ENCODE peak calls at places on chromosomes 12 and 14, in four cellular contexts. P, T, F and D are unnamed samples. For H3K4me1, the result is how much of the 10 kb centered on the place peaks cover.

GRCh38 chr12:121214855-121215745 is 5.2 kb downstream of the P2RX4 start:
- DNase-seq in T (peak), F (no peak), P (peak), D (no peak)

GRCh38 chr12:11652351-11653040 is 3.0 kb downstream of the ETV6 start:
- DNase-seq in P (peak), T (peak), F (no peak), D (no peak)

GRCh38 chr12:120350576-120351350 is 18.2 kb downstream of the MSI1 start:
- DNase-seq in F (no peak), P (no peak), T (no peak), D (no peak)

GRCh38 chr12:28800129-28800528 is 348.9 kb upstream of the FAR2 start:
- DNase-seq in P (no peak), T (no peak), F (no peak), D (no peak)

GRCh38 chr14:89137514-89138163 is 279.4 kb downstream of the FOXN3 start:
- DNase-seq in F (no peak), P (peak), T (peak), D (no peak)

GRCh38 chr14:75487155-75487671 is 35.1 kb upstream of the BATF start:
- DNase-seq in P (no peak), T (peak), F (no peak), D (peak)

GRCh38 chr12:26001530-26001929 is 43.0 kb downstream of the RASSF8 start:
- DNase-seq in P (no peak), F (no peak), T (peak), D (no peak)

GRCh38 chr14:73745571-73746539 is 31.7 kb upstream of the PNMA1 start:
- DNase-seq in F (no peak), P (no peak), T (no peak), D (no peak)

GRCh38 chr14:63862163-63862562 is 9.4 kb downstream of the SYNE2 start:
- DNase-seq in F (no peak), P (no peak), T (no peak), D (no peak)

GRCh38 chr14:55000381-55000780 is 26.5 kb downstream of the WDHD1 start:
- DNase-seq in T (no peak), P (no peak), F (no peak), D (no peak)

GRCh38 chr12:103994235-103994634 is 28.6 kb downstream of the TDG start:
- DNase-seq in T (no peak), F (no peak), P (no peak), D (no peak)

GRCh38 chr14:38255673-38256357 is at the start of gene CLEC14A:
- DNase-seq in T (no peak), F (no peak), P (no peak), D (peak)

GRCh38 chr14:63896278-63896720 is 43.5 kb downstream of the SYNE2 start:
- DNase-seq in T (peak), P (peak), F (no peak), D (no peak)

GRCh38 chr12:52351196-52352059 is 15.9 kb downstream of the KRT85 start:
- DNase-seq in F (peak), T (no peak), P (no peak), D (no peak)

GRCh38 chr12:111597731-111598636 is 1.1 kb downstream of the ATXN2 start:
- DNase-seq in T (peak), F (peak), P (peak), D (peak)

GRCh38 chr12:88472775-88473174 is 107.5 kb downstream of the KITLG start:
- DNase-seq in P (no peak), F (no peak), T (peak), D (no peak)

GRCh38 chr14:89425931-89426330 is 8.9 kb upstream of the FOXN3 start:
- DNase-seq in P (no peak), F (no peak), T (peak), D (no peak)

GRCh38 chr12:64810831-64811230 is 13.6 kb upstream of the TBC1D30 start:
- DNase-seq in P (no peak), T (peak), F (no peak), D (no peak)

GRCh38 chr12:119998471-119999245 is 9.6 kb downstream of the BICDL1 start:
- DNase-seq in P (no peak), F (no peak), T (no peak), D (no peak)

GRCh38 chr14:91354221-91354916 is 63.3 kb downstream of the CCDC88C start:
- DNase-seq in T (no peak), P (no peak), F (no peak), D (no peak)

GRCh38 chr14:74402264-74403251 is 23.5 kb downstream of the SYNDIG1L start:
- DNase-seq in F (no peak), T (no peak), P (no peak), D (no peak)

GRCh38 chr12:6684609-6685008 is 4.6 kb downstream of the ZNF384 start:
- DNase-seq in P (no peak), T (peak), F (peak), D (peak)

GRCh38 chr12:107439101-107439738 is 246.4 kb upstream of the PWP1 start:
- DNase-seq in P (no peak), F (no peak), T (no peak), D (no peak)

GRCh38 chr12:12032260-12032761 is 38.4 kb upstream of the BCL2L14 start:
- DNase-seq in F (no peak), P (no peak), T (no peak), D (no peak)

GRCh38 chr12:47903151-47903611 is 1.6 kb downstream of the VDR start:
- DNase-seq in P (no peak), T (peak), F (no peak), D (no peak)

GRCh38 chr12:91529829-91530228 is 347.2 kb upstream of the DCN start:
- DNase-seq in T (peak), F (no peak), P (no peak), D (no peak)

GRCh38 chr12:66352197-66352596 is 49.9 kb downstream of the HELB start:
- DNase-seq in F (no peak), P (no peak), T (peak), D (no peak)

GRCh38 chr14:104370256-104370870 is 209.2 kb upstream of the C14orf180 start:
- DNase-seq in T (peak), F (no peak), P (no peak), D (peak)

GRCh38 chr12:99390707-99391106 is 256.8 kb upstream of the GARIN6 start:
- DNase-seq in T (peak), P (no peak), F (no peak), D (no peak)

GRCh38 chr12:125114365-125115141 is 49.3 kb downstream of the AACS start:
- DNase-seq in F (no peak), T (no peak), P (no peak), D (no peak)

GRCh38 chr12:3712209-3712992 is 40.5 kb downstream of the CRACR2A start:
- DNase-seq in F (no peak), T (no peak), P (no peak), D (no peak)

GRCh38 chr12:58647495-58647894 is 272.8 kb downstream of the LRIG3 start:
- DNase-seq in P (no peak), T (no peak), F (no peak), D (no peak)

GRCh38 chr14:22870811-22871199 is 735 bp upstream of the LRP10 start:
- DNase-seq in T (no peak), P (no peak), F (no peak), D (no peak)

GRCh38 chr14:22875003-22875747 is 3.6 kb downstream of the LRP10 start:
- DNase-seq in T (no peak), P (no peak), F (no peak), D (no peak)

GRCh38 chr14:22871962-22872832 is 657 bp downstream of the LRP10 start:
- DNase-seq in F (peak), P (peak), T (peak), D (peak)

GRCh38 chr14:22871200-22871961 is at the start of gene LRP10:
- DNase-seq in T (peak), P (peak), F (peak), D (peak)

GRCh38 chr14:22872833-22873520 is 1.4 kb downstream of the LRP10 start:
- DNase-seq in P (no peak), F (no peak), T (no peak), D (no peak)
- H3K4me1 ChIP-seq in P (under half), F (under half), T (under half), D (under half)

DNA sequence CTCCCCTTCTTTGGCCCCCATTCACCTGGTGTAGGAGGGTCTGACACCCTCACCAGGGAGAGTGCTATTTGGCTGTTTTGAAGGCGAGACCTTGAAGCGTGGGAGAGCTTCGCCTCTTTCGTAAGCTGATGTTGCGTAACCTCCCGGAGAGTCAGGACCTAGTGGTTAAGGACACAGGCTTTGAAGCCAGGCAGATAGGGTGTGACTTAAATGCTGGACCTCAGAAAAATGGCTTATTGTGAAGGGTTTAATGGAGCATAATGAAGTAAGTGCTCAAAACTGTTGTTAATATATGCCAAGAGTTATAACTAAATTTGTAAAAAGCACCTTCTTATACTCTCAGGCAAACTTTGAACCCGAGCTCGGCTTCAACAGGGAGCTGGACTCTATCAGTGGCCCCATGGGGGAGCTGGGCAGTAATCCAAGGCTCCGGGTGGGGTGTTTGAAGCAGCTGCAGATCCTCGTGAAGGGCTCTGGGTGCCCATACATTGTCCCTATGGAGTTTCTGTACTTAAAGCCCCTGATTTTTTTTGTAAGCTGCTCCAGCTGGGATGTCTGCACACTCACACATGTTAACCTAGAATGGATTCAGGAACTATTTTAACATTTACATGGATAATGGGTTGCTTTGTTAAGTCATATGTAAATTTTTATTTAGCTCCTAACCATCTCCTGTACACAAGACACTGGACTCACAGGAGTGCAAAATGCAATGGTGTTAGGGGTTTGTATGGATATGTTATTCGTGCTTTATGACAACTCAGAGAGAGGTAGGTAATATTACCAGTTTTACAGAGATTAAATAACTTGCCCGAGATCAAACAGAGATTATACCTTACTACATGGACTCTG is 26.0 kb downstream of the PPFIBP1 start:
- DNase-seq in P (peak), F (no peak), T (peak), D (no peak)
- H3K27ac ChIP-seq in P (peak), F (no peak), T (peak), D (no peak)

DNA sequence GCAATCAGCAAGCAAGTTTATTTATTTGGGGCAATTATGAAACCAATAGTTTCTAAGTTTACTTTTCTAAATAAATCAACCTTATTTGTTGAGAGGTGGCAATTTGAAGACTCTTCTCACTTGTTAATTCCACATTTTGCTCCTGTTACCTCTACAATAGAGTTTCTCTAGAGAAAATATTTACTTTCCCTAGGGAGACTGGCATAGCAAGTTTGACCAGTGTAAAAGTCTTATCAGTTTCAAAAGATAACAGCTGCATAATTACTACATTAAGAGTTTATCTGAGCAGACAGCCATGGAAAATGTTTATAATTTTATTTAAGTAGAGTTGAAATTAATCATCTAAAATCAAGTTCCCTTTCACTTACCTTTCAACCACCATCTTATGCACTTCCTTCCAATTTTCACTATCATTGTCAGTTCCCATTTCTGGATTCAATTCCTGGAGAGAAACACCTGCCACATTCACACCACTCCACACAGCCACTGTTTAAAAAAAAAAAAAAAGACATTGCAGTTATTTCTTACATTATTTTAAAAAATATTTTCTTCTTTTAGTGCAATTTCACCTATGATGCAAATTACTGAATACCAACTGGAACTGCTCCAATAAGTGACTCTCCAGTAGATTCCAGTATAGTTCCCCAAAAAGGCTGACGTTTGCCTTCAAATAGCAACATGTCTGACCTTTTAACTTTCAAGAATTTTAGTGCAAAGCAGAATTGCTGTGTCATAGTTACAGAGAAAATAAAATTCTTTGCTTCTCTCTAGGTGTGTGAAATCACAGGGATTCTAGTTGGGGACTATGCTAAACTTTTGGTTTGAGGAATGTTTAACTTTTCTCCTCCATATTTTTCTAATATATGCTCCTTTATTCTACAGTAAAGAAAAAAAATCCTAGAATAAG is 19.4 kb downstream of the LDHB start:
- DNase-seq in P (no peak), F (no peak), T (no peak), D (no peak)
- H3K4me1 ChIP-seq in P (under half), F (under half), T (under half), D (under half)

GRCh38 chr12:67633024-67633423 is 15.5 kb upstream of the DYRK2 start:
- DNase-seq in P (no peak), F (no peak), T (no peak), D (no peak)

GRCh38 chr12:67633708-67634107 is 14.8 kb upstream of the DYRK2 start:
- DNase-seq in P (no peak), T (no peak), F (no peak), D (no peak)

GRCh38 chr12:67632005-67632404 is 16.5 kb upstream of the DYRK2 start:
- DNase-seq in F (no peak), T (no peak), P (no peak), D (no peak)

GRCh38 chr12:67634167-67634793 is 14.3 kb upstream of the DYRK2 start:
- DNase-seq in P (no peak), F (no peak), T (no peak), D (no peak)

GRCh38 chr12:67630373-67631088 is 18.0 kb upstream of the DYRK2 start:
- DNase-seq in P (peak), T (peak), F (peak), D (peak)
- H3K27ac ChIP-seq in P (no peak), T (no peak), F (peak), D (peak)

DNA sequence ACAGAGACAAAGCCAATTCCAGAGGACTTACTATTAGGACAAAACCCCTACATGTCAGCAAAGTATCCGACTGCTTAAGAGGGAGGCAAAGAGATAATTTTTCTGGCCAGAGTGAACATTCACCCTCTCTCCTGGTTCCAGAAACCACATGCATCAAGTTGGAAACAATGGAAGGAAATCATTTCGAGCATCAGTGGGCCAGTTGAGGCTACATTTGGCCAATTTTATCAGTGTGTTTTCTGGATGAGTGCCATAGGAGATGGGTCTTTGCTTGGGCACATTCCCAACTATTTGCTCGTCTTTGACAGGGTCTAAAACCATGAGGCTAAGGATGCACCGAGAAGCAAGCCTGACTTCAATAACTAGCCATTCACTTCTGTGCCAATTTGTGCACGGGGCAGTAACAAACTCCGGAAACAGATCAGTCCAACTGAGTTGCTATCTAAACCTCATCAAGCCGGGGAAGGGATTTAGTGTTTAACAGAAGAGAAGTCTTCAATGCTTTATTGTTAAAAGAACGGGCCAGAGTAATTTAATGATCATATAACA is 17.4 kb downstream of the EGLN3 start:
- DNase-seq in T (no peak), P (no peak), F (no peak), D (no peak)
- H3K4me1 ChIP-seq in T (under half), P (under half), F (under half), D (under half)

GRCh38 chr14:23307146-23307447 is 464 bp downstream of the BCL2L2 start:
- DNase-seq in T (no peak), P (no peak), F (no peak), D (no peak)

GRCh38 chr14:23306113-23306411 is 571 bp upstream of the BCL2L2 start:
- DNase-seq in F (no peak), P (no peak), T (peak), D (no peak)

GRCh38 chr14:23306412-23307145 is at the start of gene BCL2L2:
- DNase-seq in P (peak), T (peak), F (no peak), D (no peak)

GRCh38 chr14:23308721-23309445 is 2.2 kb downstream of the BCL2L2 start:
- DNase-seq in F (no peak), P (no peak), T (no peak), D (no peak)

DNA sequence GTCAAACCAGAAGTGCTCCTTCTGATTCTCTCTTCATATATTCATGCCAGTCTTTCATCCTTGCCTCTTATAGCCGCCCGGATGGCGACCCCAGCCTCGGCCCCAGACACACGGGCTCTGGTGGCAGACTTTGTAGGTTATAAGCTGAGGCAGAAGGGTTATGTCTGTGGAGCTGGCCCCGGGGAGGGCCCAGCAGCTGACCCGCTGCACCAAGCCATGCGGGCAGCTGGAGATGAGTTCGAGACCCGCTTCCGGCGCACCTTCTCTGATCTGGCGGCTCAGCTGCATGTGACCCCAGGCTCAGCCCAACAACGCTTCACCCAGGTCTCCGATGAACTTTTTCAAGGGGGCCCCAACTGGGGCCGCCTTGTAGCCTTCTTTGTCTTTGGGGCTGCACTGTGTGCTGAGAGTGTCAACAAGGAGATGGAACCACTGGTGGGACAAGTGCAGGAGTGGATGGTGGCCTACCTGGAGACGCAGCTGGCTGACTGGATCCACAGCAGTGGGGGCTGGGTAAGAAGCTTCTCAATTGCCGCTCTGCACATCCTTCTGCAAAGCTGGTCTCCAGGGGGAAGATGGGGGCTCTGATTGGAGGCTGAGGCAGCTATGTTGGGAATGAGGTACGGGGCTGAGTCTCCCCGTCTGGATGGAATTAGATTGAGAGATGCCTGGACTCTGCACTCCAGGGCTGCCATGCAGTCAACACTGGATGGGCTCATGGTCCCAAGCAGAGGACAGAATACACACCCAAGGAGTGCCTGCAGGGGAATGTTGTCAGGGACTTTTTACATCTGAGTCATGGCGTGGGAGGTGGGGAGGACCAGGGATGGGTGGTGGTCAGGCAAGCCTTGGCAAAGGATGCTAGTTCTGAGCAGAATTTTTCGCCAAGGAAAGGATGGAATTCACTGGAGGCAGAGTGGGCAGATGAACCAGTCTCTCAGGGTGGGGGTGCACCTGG is 1.3 kb downstream of the BCL2L2 start:
- DNase-seq in T (peak), P (no peak), F (no peak), D (no peak)
- H3K27ac ChIP-seq in T (no peak), P (peak), F (no peak), D (no peak)

GRCh38 chr12:123989753-123990152 is 16.7 kb downstream of the ZNF664 start:
- DNase-seq in P (no peak), F (no peak), T (no peak), D (no peak)
- H3K4me1 ChIP-seq in P (under half), F (under half), T (under half), D (under half)